ENCODE peak calls at places on chromosomes 6 and 20, in seven cellular contexts. One of them, this sample, is unnamed.

GRCh38 chr6:141587482-141588266 is 545.1 kb upstream of the GJE1 start:
- DNase-seq in COR-L47: no peak
- DNase-seq in germinal center: no peak
- DNase-seq in nephron progenitor cell: no peak
- DNase-seq in Daoy: no peak
- DNase-seq in HTR-8/SVneo: peak
- DNase-seq in PC-9: no peak
- DNase-seq in this sample: no peak

GRCh38 chr6:7087491-7087979 is 20.2 kb upstream of the RREB1 start:
- DNase-seq in COR-L47: no peak
- DNase-seq in germinal center: no peak
- DNase-seq in nephron progenitor cell: no peak
- DNase-seq in Daoy: no peak
- DNase-seq in HTR-8/SVneo: no peak
- DNase-seq in PC-9: no peak
- DNase-seq in this sample: no peak

GRCh38 chr20:40718214-40718949 is 29.3 kb upstream of the MAFB start:
- DNase-seq in COR-L47: no peak
- DNase-seq in germinal center: no peak
- DNase-seq in nephron progenitor cell: no peak
- DNase-seq in Daoy: no peak
- DNase-seq in HTR-8/SVneo: no peak
- DNase-seq in PC-9: no peak
- DNase-seq in this sample: peak

GRCh38 chr6:77650098-77650663 is 2.7 kb upstream of the MEI4 start:
- DNase-seq in COR-L47: no peak
- DNase-seq in germinal center: no peak
- DNase-seq in nephron progenitor cell: peak
- DNase-seq in Daoy: peak
- DNase-seq in HTR-8/SVneo: no peak
- DNase-seq in PC-9: no peak
- DNase-seq in this sample: no peak

GRCh38 chr6:144320746-144321145 is 35.6 kb downstream of the UTRN start:
- DNase-seq in COR-L47: no peak
- DNase-seq in germinal center: no peak
- DNase-seq in nephron progenitor cell: no peak
- DNase-seq in Daoy: no peak
- DNase-seq in HTR-8/SVneo: no peak
- DNase-seq in PC-9: no peak
- DNase-seq in this sample: no peak

GRCh38 chr6:32883789-32884188 is 29.8 kb downstream of the PSMB9 start:
- DNase-seq in COR-L47: no peak
- DNase-seq in germinal center: no peak
- DNase-seq in nephron progenitor cell: no peak
- DNase-seq in Daoy: peak
- DNase-seq in HTR-8/SVneo: no peak
- DNase-seq in PC-9: no peak
- DNase-seq in this sample: no peak

GRCh38 chr6:33949877-33950831 is 146.4 kb upstream of the MLN start:
- DNase-seq in COR-L47: peak
- DNase-seq in germinal center: no peak
- DNase-seq in nephron progenitor cell: no peak
- DNase-seq in Daoy: no peak
- DNase-seq in HTR-8/SVneo: no peak
- DNase-seq in PC-9: no peak
- DNase-seq in this sample: no peak

GRCh38 chr6:111748247-111748647 is 125.0 kb downstream of the FYN start:
- DNase-seq in COR-L47: no peak
- DNase-seq in germinal center: peak
- DNase-seq in nephron progenitor cell: no peak
- DNase-seq in Daoy: no peak
- DNase-seq in HTR-8/SVneo: no peak
- DNase-seq in PC-9: no peak
- DNase-seq in this sample: no peak

GRCh38 chr20:64102647-64103354 is 4.6 kb downstream of the NPBWR2 start:
- DNase-seq in COR-L47: peak
- DNase-seq in germinal center: peak
- DNase-seq in nephron progenitor cell: peak
- DNase-seq in Daoy: no peak
- DNase-seq in HTR-8/SVneo: no peak
- DNase-seq in PC-9: no peak
- DNase-seq in this sample: peak

GRCh38 chr6:83615025-83615999 is 93.6 kb downstream of the SNAP91 start:
- DNase-seq in COR-L47: peak
- DNase-seq in germinal center: peak
- DNase-seq in nephron progenitor cell: no peak
- DNase-seq in Daoy: peak
- DNase-seq in HTR-8/SVneo: peak
- DNase-seq in PC-9: no peak
- DNase-seq in this sample: no peak

GRCh38 chr20:20073851-20074252 is 21.5 kb downstream of the CFAP61 start:
- DNase-seq in COR-L47: peak
- DNase-seq in germinal center: no peak
- DNase-seq in nephron progenitor cell: no peak
- DNase-seq in Daoy: no peak
- DNase-seq in HTR-8/SVneo: no peak
- DNase-seq in PC-9: no peak
- DNase-seq in this sample: no peak

GRCh38 chr20:62774076-62774714 is 22.1 kb upstream of the MRGBP start:
- DNase-seq in COR-L47: no peak
- DNase-seq in germinal center: no peak
- DNase-seq in nephron progenitor cell: no peak
- DNase-seq in Daoy: no peak
- DNase-seq in HTR-8/SVneo: no peak
- DNase-seq in PC-9: no peak
- DNase-seq in this sample: no peak

GRCh38 chr6:13046084-13046483 is 282.3 kb downstream of the TBC1D7 start:
- DNase-seq in COR-L47: no peak
- DNase-seq in germinal center: no peak
- DNase-seq in nephron progenitor cell: no peak
- DNase-seq in Daoy: no peak
- DNase-seq in HTR-8/SVneo: no peak
- DNase-seq in PC-9: no peak
- DNase-seq in this sample: no peak

GRCh38 chr6:166633732-166634535 is 6.9 kb upstream of the RPS6KA2 start:
- DNase-seq in COR-L47: no peak
- DNase-seq in germinal center: no peak
- DNase-seq in nephron progenitor cell: no peak
- DNase-seq in Daoy: no peak
- DNase-seq in HTR-8/SVneo: no peak
- DNase-seq in PC-9: no peak
- DNase-seq in this sample: no peak

GRCh38 chr6:130927305-130927704 is 100.1 kb downstream of the SMLR1 start:
- DNase-seq in COR-L47: peak
- DNase-seq in germinal center: no peak
- DNase-seq in nephron progenitor cell: no peak
- DNase-seq in Daoy: peak
- DNase-seq in HTR-8/SVneo: no peak
- DNase-seq in PC-9: no peak
- DNase-seq in this sample: no peak

This sample was measured in cardiac septum.